ENCODE peak calls at places on chromosome 17, in five cellular contexts. G, V, Z, I and E are unnamed samples.
A peak's percentile ranks its signal among the peaks of the same experiment; 100 is the strongest.

GRCh38 chr17:29219378-29220047 is 27.1 kb upstream of the CRYBA1 start:
- DNase-seq in G (peak; percentile 66), I (peak; percentile 79), Z (peak; percentile 54), V (peak; percentile 75), E (peak; percentile 36)

GRCh38 chr17:41680426-41681040 is 8.2 kb upstream of the EIF1 start:
- DNase-seq in G (no peak), V (no peak), Z (peak; percentile 50), I (no peak), E (no peak)

GRCh38 chr17:50661795-50662391 is 27.2 kb downstream of the ABCC3 start:
- DNase-seq in Z (no peak), I (peak; percentile 47), G (no peak), V (peak; percentile 89), E (peak; percentile 27)

GRCh38 chr17:43952724-43953666 is 745 bp downstream of the PYY start:
- DNase-seq in V (no peak), G (no peak), I (no peak), Z (no peak), E (no peak)

GRCh38 chr17:81599719-81600486 is 37.0 kb downstream of the NPLOC4 start:
- DNase-seq in I (no peak), G (no peak), Z (no peak), V (peak; percentile 74), E (no peak)

GRCh38 chr17:50277357-50277754 is 3.1 kb downstream of the TMEM92 start:
- DNase-seq in I (no peak), V (no peak), Z (no peak), G (no peak), E (no peak)

GRCh38 chr17:16652847-16653366 is 743 bp downstream of the ZNF624 start:
- DNase-seq in I (no peak), G (no peak), Z (no peak), V (peak; percentile 1), E (no peak)

GRCh38 chr17:65177901-65178300 is 40.7 kb downstream of the RGS9 start:
- DNase-seq in G (no peak), V (peak; percentile 72), I (no peak), Z (no peak), E (no peak)

GRCh38 chr17:66347661-66348604 is 45.5 kb downstream of the PRKCA start:
- DNase-seq in Z (peak; percentile 66), I (no peak), V (peak; percentile 61), G (no peak), E (no peak)